ENCODE peak calls at places on chromosomes 5 and 9, in nine cellular contexts. N, W, A, H, Y, Z, V, D and G are unnamed samples.

GRCh38 chr5:73764586-73764985 is 138.6 kb downstream of the ARHGEF28 start:
- DNase-seq in N (no peak), W (no peak), A (no peak), H (no peak), Y (no peak), Z (no peak), V (no peak), D (peak; percentile 41), G (no peak)

GRCh38 chr5:174741352-174741751 is 17.0 kb downstream of the MSX2 start:
- DNase-seq in N (no peak), W (no peak), A (no peak), H (no peak), Y (no peak), Z (no peak), V (no peak), D (no peak), G (no peak)

GRCh38 chr9:69174645-69175487 is 789 bp downstream of the TJP2 start:
- DNase-seq in N (no peak), W (peak; percentile 60), A (no peak), H (peak; percentile 55), Y (peak; percentile 29), Z (peak; percentile 44), V (no peak), D (no peak), G (no peak)

GRCh38 chr5:55936100-55936693 is 58.6 kb downstream of the IL6ST start:
- DNase-seq in N (no peak), W (peak; percentile 72), A (peak; percentile 56), H (peak; percentile 79), Y (peak; percentile 47), Z (peak; percentile 89), V (peak; percentile 68), D (peak; percentile 87), G (peak; percentile 51)

GRCh38 chr5:107067391-107067790 is 603.3 kb downstream of the EFNA5 start:
- DNase-seq in N (no peak), W (no peak), A (no peak), H (peak; percentile 49), Y (no peak), Z (no peak), V (no peak), D (peak; percentile 56), G (no peak)

GRCh38 chr5:69522035-69522434 is 29.4 kb downstream of the OCLN start:
- DNase-seq in N (no peak), W (no peak), A (no peak), H (no peak), Y (no peak), Z (no peak), V (no peak), D (no peak), G (no peak)

GRCh38 chr5:166625210-166625865 is 1666.1 kb upstream of the WWC1 start:
- DNase-seq in N (no peak), W (no peak), A (no peak), H (no peak), Y (no peak), Z (no peak), V (no peak), D (no peak), G (no peak)

GRCh38 chr5:129857124-129857523 is 47.1 kb upstream of the CHSY3 start:
- DNase-seq in N (no peak), W (no peak), A (no peak), H (no peak), Y (no peak), Z (no peak), V (no peak), D (no peak), G (no peak)

GRCh38 chr5:181069767-181070491 is 29.9 kb downstream of the BTNL9 start:
- DNase-seq in N (no peak), W (no peak), A (no peak), H (peak; percentile 87), Y (no peak), Z (no peak), V (no peak), D (peak; percentile 52), G (no peak)

GRCh38 chr5:134813407-134813806 is 32.4 kb upstream of the C5orf24 start:
- DNase-seq in N (no peak), W (no peak), A (no peak), H (no peak), Y (no peak), Z (no peak), V (no peak), D (no peak), G (no peak)

GRCh38 chr5:11319851-11320580 is 559.0 kb upstream of the DAP start:
- DNase-seq in N (no peak), W (no peak), A (no peak), H (no peak), Y (no peak), Z (no peak), V (no peak), D (peak; percentile 6), G (no peak)

GRCh38 chr9:114425126-114425525 is 37.3 kb upstream of the AKNA start:
- DNase-seq in N (no peak), W (no peak), A (no peak), H (no peak), Y (no peak), Z (no peak), V (no peak), D (no peak), G (no peak)

GRCh38 chr5:133662578-133662977 is 50.2 kb upstream of the FSTL4 start:
- DNase-seq in N (no peak), W (no peak), A (no peak), H (no peak), Y (no peak), Z (no peak), V (no peak), D (no peak), G (no peak)

GRCh38 chr5:119255571-119256356 is 100.1 kb upstream of the TNFAIP8 start:
- DNase-seq in N (no peak), W (no peak), A (peak; percentile 27), H (peak; percentile 88), Y (no peak), Z (no peak), V (no peak), D (peak; percentile 40), G (no peak)

GRCh38 chr5:40475546-40475945 is 204.2 kb upstream of the PTGER4 start:
- DNase-seq in N (no peak), W (no peak), A (no peak), H (no peak), Y (no peak), Z (no peak), V (no peak), D (no peak), G (no peak)

GRCh38 chr5:149839761-149840160 is 104.8 kb downstream of the PDE6A start:
- DNase-seq in N (no peak), W (no peak), A (no peak), H (no peak), Y (no peak), Z (no peak), V (no peak), D (no peak), G (no peak)

GRCh38 chr9:36316629-36317317 is 58.5 kb upstream of the GNE start:
- DNase-seq in N (no peak), W (no peak), A (no peak), H (no peak), Y (no peak), Z (no peak), V (no peak), D (no peak), G (no peak)

GRCh38 chr9:33263131-33263935 is 1.2 kb downstream of the BAG1 start:
- DNase-seq in N (no peak), W (peak; percentile 35), A (peak; percentile 27), H (no peak), Y (no peak), Z (peak; percentile 33), V (no peak), D (peak; percentile 11), G (no peak)

GRCh38 chr9:137605146-137606004 is at the start of gene ARRDC1:
- DNase-seq in N (peak; percentile 86), W (peak; percentile 95), A (peak; percentile 96), H (peak; percentile 96), Y (peak; percentile 82), Z (peak; percentile 94), V (peak; percentile 96), D (peak; percentile 99), G (peak; percentile 83)

GRCh38 chr5:415928-416635 is 26.9 kb upstream of the EXOC3 start:
- DNase-seq in N (no peak), W (no peak), A (no peak), H (no peak), Y (no peak), Z (no peak), V (no peak), D (no peak), G (no peak)

GRCh38 chr5:169354921-169355320 is 54.0 kb upstream of the SLIT3 start:
- DNase-seq in N (no peak), W (no peak), A (no peak), H (no peak), Y (no peak), Z (no peak), V (no peak), D (no peak), G (no peak)

GRCh38 chr5:89351975-89352374 is 469.0 kb upstream of the MEF2C start:
- DNase-seq in N (no peak), W (no peak), A (no peak), H (no peak), Y (no peak), Z (no peak), V (no peak), D (no peak), G (no peak)

GRCh38 chr5:159331099-159331973 is 1.0 kb upstream of the IL12B start:
- DNase-seq in N (peak; percentile 22), W (peak; percentile 76), A (peak; percentile 78), H (peak; percentile 73), Y (peak; percentile 63), Z (peak; percentile 28), V (peak; percentile 76), D (peak; percentile 23), G (no peak)

GRCh38 chr5:87770601-87771121 is 357.9 kb upstream of the CCNH start:
- DNase-seq in N (no peak), W (peak; percentile 48), A (no peak), H (peak; percentile 63), Y (no peak), Z (no peak), V (no peak), D (no peak), G (no peak)

GRCh38 chr9:113139225-113139829 is 11.5 kb upstream of the SLC31A2 start:
- DNase-seq in N (no peak), W (no peak), A (no peak), H (no peak), Y (no peak), Z (no peak), V (no peak), D (peak; percentile 55), G (no peak)